ENCODE peak calls at places on chromosomes 6 and 20, in five cellular contexts. One of them, this sample, is unnamed.

GRCh38 chr20:53751394-53752368 is 158.0 kb upstream of the ZNF217 start:
- DNase-seq in pancreas: no peak
- DNase-seq in breast epithelium: no peak
- DNase-seq in MM.1S: peak; percentile 72
- DNase-seq in colonic mucosa: no peak
- DNase-seq in this sample: no peak

GRCh38 chr20:62588458-62589149 is 53.7 kb upstream of the SLCO4A1 start:
- DNase-seq in breast epithelium: no peak
- DNase-seq in colonic mucosa: no peak
- DNase-seq in MM.1S: no peak
- DNase-seq in pancreas: no peak
- DNase-seq in this sample: no peak

GRCh38 chr20:38706482-38706881 is 17.8 kb upstream of the SLC32A1 start:
- DNase-seq in breast epithelium: no peak
- DNase-seq in pancreas: no peak
- DNase-seq in colonic mucosa: no peak
- DNase-seq in MM.1S: no peak
- DNase-seq in this sample: no peak

GRCh38 chr6:29850011-29850553 is 22.5 kb downstream of the HLA-G start:
- DNase-seq in pancreas: no peak
- DNase-seq in colonic mucosa: no peak
- DNase-seq in MM.1S: no peak
- DNase-seq in breast epithelium: no peak
- DNase-seq in this sample: no peak

GRCh38 chr6:20188630-20189075 is 23.6 kb downstream of the MBOAT1 start:
- DNase-seq in MM.1S: no peak
- DNase-seq in colonic mucosa: no peak
- DNase-seq in pancreas: no peak
- DNase-seq in breast epithelium: no peak
- DNase-seq in this sample: no peak

GRCh38 chr20:53154540-53154939 is 182.4 kb downstream of the TSHZ2 start:
- DNase-seq in colonic mucosa: no peak
- DNase-seq in MM.1S: no peak
- DNase-seq in breast epithelium: no peak
- DNase-seq in pancreas: no peak
- DNase-seq in this sample: no peak

GRCh38 chr6:52575490-52575868 is 1.4 kb downstream of the TRAM2 start:
- DNase-seq in MM.1S: no peak
- DNase-seq in colonic mucosa: no peak
- DNase-seq in breast epithelium: no peak
- DNase-seq in pancreas: no peak
- DNase-seq in this sample: no peak

GRCh38 chr6:53244958-53245357 is 96.3 kb upstream of the GCM1 start:
- DNase-seq in pancreas: no peak
- DNase-seq in colonic mucosa: no peak
- DNase-seq in MM.1S: peak; percentile 58
- DNase-seq in breast epithelium: no peak
- DNase-seq in this sample: peak; percentile 29

GRCh38 chr6:17299222-17299621 is 18.1 kb downstream of the RBM24 start:
- DNase-seq in pancreas: no peak
- DNase-seq in breast epithelium: no peak
- DNase-seq in MM.1S: no peak
- DNase-seq in colonic mucosa: no peak
- DNase-seq in this sample: no peak

GRCh38 chr6:73262701-73263569 is at the start of gene KHDC1:
- DNase-seq in colonic mucosa: peak; percentile 25
- DNase-seq in breast epithelium: no peak
- DNase-seq in pancreas: peak; percentile 23
- DNase-seq in MM.1S: peak; percentile 42
- DNase-seq in this sample: peak; percentile 89

GRCh38 chr6:146149770-146150169 is 120.9 kb downstream of the GRM1 start:
- DNase-seq in pancreas: no peak
- DNase-seq in colonic mucosa: no peak
- DNase-seq in MM.1S: no peak
- DNase-seq in breast epithelium: no peak
- DNase-seq in this sample: no peak

GRCh38 chr6:106077170-106077569 is 9.0 kb upstream of the PRDM1 start:
- DNase-seq in breast epithelium: no peak
- DNase-seq in colonic mucosa: no peak
- DNase-seq in pancreas: no peak
- DNase-seq in MM.1S: no peak
- DNase-seq in this sample: no peak

GRCh38 chr20:38878798-38879197 is 47.4 kb upstream of the FAM83D start:
- DNase-seq in MM.1S: no peak
- DNase-seq in breast epithelium: no peak
- DNase-seq in pancreas: no peak
- DNase-seq in colonic mucosa: no peak
- DNase-seq in this sample: no peak

GRCh38 chr20:33901132-33901523 is 90.0 kb downstream of the CHMP4B start:
- DNase-seq in pancreas: peak; percentile 33
- DNase-seq in MM.1S: no peak
- DNase-seq in colonic mucosa: no peak
- DNase-seq in breast epithelium: no peak
- DNase-seq in this sample: no peak

GRCh38 chr6:93447874-93448273 is 28.5 kb upstream of the EPHA7 start:
- DNase-seq in breast epithelium: no peak
- DNase-seq in pancreas: no peak
- DNase-seq in colonic mucosa: no peak
- DNase-seq in MM.1S: no peak
- DNase-seq in this sample: no peak

GRCh38 chr6:108562503-108562993 is 1.8 kb downstream of the FOXO3 start:
- DNase-seq in MM.1S: peak; percentile 84
- DNase-seq in colonic mucosa: peak; percentile 84
- DNase-seq in pancreas: peak; percentile 77
- DNase-seq in breast epithelium: no peak
- DNase-seq in this sample: no peak

GRCh38 chr6:108561742-108562502 is 1.2 kb downstream of the FOXO3 start:
- DNase-seq in MM.1S: no peak
- DNase-seq in pancreas: peak; percentile 44
- DNase-seq in breast epithelium: no peak
- DNase-seq in colonic mucosa: peak; percentile 47
- DNase-seq in this sample: no peak

GRCh38 chr6:108559884-108560462 is 744 bp upstream of the FOXO3 start:
- DNase-seq in colonic mucosa: peak; percentile 62
- DNase-seq in pancreas: peak; percentile 66
- DNase-seq in breast epithelium: peak; percentile 78
- DNase-seq in MM.1S: peak; percentile 65
- DNase-seq in this sample: no peak

GRCh38 chr6:108559097-108559883 is 1.4 kb upstream of the FOXO3 start:
- DNase-seq in pancreas: peak; percentile 92
- DNase-seq in MM.1S: peak; percentile 88
- DNase-seq in colonic mucosa: peak; percentile 93
- DNase-seq in breast epithelium: peak; percentile 89
- DNase-seq in this sample: peak; percentile 84

DNA sequence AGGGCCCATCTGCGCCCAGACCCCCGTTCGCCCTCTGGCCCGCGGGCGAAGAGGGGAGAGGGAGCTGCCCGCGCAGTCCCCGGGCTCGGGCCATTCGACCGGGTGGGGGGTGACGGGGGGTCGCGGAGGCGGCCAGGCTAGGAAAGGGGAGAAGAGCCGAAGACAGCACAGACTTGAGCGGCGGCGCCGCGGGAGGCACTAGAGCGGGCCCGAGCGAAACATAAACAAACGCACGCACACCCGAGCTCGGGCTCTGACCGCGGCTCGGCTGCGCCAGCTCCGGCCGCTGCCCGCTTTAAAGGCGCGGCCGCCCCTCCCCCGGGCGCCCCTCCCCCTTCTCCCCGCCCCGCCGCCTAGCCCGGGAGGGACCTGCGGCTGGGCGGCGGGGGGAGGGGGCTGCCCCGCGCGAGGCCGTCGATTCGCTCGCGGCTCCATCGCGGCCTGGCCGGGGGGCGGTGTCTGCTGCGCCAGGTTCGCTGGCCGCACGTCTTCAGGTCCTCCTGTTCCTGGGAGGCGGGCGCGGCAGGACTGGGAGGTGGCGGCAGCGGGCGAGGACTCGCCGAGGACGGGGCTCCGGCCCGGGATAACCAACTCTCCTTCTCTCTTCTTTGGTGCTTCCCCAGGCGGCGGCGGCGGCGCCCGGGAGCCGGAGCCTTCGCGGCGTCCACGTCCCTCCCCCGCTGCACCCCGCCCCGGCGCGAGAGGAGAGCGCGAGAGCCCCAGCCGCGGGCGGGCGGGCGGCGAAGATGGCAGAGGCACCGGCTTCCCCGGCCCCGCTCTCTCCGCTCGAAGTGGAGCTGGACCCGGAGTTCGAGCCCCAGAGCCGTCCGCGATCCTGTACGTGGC is at the start of gene FOXO3:
- DNase-seq in pancreas: peak; percentile 94
- DNase-seq in colonic mucosa: peak; percentile 94
- DNase-seq in breast epithelium: peak; percentile 89
- DNase-seq in MM.1S: peak; percentile 93
- DNase-seq in this sample: peak; percentile 74
- TF ChIP-seq CTCF in pancreas: no peak
- TF ChIP-seq CTCF in colonic mucosa: no peak
- TF ChIP-seq CTCF in breast epithelium: no peak
- TF ChIP-seq CTCF in MM.1S: no peak
- TF ChIP-seq CTCF in this sample: no peak

GRCh38 chr6:132401941-132402275 is 633 bp upstream of the MOXD1 start:
- DNase-seq in colonic mucosa: no peak
- DNase-seq in pancreas: no peak
- DNase-seq in breast epithelium: no peak
- DNase-seq in MM.1S: no peak
- DNase-seq in this sample: no peak

GRCh38 chr6:132401120-132401940 is at the start of gene MOXD1:
- DNase-seq in MM.1S: peak; percentile 43
- DNase-seq in colonic mucosa: peak; percentile 32
- DNase-seq in pancreas: peak; percentile 23
- DNase-seq in breast epithelium: no peak
- DNase-seq in this sample: peak; percentile 76

GRCh38 chr6:132404330-132404729 is 3.1 kb upstream of the MOXD1 start:
- DNase-seq in breast epithelium: no peak
- DNase-seq in MM.1S: no peak
- DNase-seq in pancreas: no peak
- DNase-seq in colonic mucosa: no peak
- DNase-seq in this sample: no peak

GRCh38 chr6:132405143-132405915 is 4.1 kb upstream of the MOXD1 start:
- DNase-seq in breast epithelium: no peak
- DNase-seq in MM.1S: peak; percentile 45
- DNase-seq in colonic mucosa: no peak
- DNase-seq in pancreas: no peak
- DNase-seq in this sample: peak; percentile 63

GRCh38 chr6:132404736-132405135 is 3.5 kb upstream of the MOXD1 start:
- DNase-seq in breast epithelium: no peak
- DNase-seq in MM.1S: no peak
- DNase-seq in colonic mucosa: no peak
- DNase-seq in pancreas: no peak
- DNase-seq in this sample: no peak
- TF ChIP-seq CTCF in breast epithelium: no peak
- TF ChIP-seq CTCF in MM.1S: no peak
- TF ChIP-seq CTCF in colonic mucosa: no peak
- TF ChIP-seq CTCF in pancreas: no peak
- TF ChIP-seq CTCF in this sample: no peak

DNA sequence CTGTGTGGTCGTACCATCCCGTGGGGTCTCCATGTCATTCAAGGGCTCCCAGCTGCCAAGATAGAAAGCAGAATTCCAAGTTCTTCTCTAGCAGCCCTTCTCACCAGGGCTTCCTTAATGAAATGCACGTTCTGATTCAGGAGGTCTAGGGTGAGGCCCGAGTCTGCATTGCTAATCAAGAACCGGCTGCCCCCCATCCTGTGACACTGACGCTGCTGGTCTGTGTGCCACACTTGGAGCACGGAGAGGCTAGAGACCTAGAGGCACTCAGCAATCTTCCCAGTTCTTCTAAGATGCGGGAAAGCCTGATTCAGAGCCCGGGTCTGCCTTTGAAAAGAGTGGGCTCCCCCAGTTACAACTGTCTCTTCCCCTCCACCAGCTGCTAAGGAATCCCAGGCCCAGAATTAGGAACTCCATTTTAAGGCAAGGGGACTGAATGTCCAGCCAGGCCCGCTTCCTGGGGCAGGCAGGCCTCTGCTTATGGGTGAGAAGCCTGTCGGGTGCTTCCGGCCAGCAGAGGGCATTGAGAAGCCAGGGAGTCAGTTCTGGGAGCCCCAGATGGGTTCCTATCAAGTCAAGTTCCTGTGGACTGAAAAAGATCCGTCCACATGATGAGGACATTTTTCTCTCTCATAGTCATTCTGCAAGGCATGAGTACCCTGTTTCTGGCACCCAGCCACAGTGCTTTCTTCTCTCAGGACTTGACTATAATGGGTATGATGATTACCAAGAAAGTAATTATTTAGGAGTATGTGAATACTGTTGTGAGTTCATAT is 69.8 kb upstream of the RIN2 start:
- DNase-seq in MM.1S: peak; percentile 37
- DNase-seq in colonic mucosa: peak; percentile 82
- DNase-seq in breast epithelium: peak; percentile 72
- DNase-seq in pancreas: peak; percentile 44
- DNase-seq in this sample: no peak
- TF ChIP-seq CTCF in MM.1S: peak; percentile 57
- TF ChIP-seq CTCF in colonic mucosa: peak; percentile 65
- TF ChIP-seq CTCF in breast epithelium: no peak
- TF ChIP-seq CTCF in pancreas: peak; percentile 45
- TF ChIP-seq CTCF in this sample: no peak

DNA sequence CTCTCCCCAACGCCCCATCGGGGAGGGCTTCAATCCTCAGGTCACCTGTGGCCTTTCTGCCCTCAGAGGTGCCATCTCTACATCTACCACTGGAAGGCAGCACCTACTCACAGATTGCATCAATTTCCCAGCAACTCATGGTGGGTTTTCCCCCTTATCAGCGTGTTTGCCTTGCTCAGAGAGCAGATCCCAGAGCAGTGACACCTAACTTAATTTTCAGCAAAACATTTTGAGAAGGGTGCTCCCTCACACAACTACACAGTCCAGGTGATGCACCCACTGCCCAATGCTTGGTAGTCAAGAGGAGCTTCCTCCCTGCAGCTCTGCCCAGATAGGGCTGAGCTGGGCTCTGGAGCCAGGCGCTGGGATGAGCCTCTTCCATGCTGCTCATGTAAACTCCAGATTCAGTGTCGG is 48.2 kb downstream of the PLG start:
- DNase-seq in pancreas: no peak
- DNase-seq in MM.1S: no peak
- DNase-seq in colonic mucosa: no peak
- DNase-seq in breast epithelium: no peak
- DNase-seq in this sample: peak; percentile 39
- TF ChIP-seq CTCF in pancreas: no peak
- TF ChIP-seq CTCF in MM.1S: peak; percentile 62
- TF ChIP-seq CTCF in colonic mucosa: no peak
- TF ChIP-seq CTCF in breast epithelium: no peak
- TF ChIP-seq CTCF in this sample: peak; percentile 12

GRCh38 chr20:55057779-55058415 is 582.5 kb downstream of the DOK5 start:
- DNase-seq in breast epithelium: no peak
- DNase-seq in colonic mucosa: no peak
- DNase-seq in MM.1S: peak; percentile 20
- DNase-seq in pancreas: no peak
- DNase-seq in this sample: no peak
- TF ChIP-seq CTCF in breast epithelium: no peak
- TF ChIP-seq CTCF in colonic mucosa: peak; percentile 37
- TF ChIP-seq CTCF in MM.1S: peak; percentile 63
- TF ChIP-seq CTCF in pancreas: no peak
- TF ChIP-seq CTCF in this sample: no peak

GRCh38 chr6:169250660-169251059 is 3.0 kb downstream of the THBS2 start:
- DNase-seq in colonic mucosa: no peak
- DNase-seq in breast epithelium: no peak
- DNase-seq in MM.1S: no peak
- DNase-seq in pancreas: no peak
- DNase-seq in this sample: no peak
- TF ChIP-seq CTCF in colonic mucosa: no peak
- TF ChIP-seq CTCF in breast epithelium: no peak
- TF ChIP-seq CTCF in MM.1S: no peak
- TF ChIP-seq CTCF in pancreas: no peak
- TF ChIP-seq CTCF in this sample: no peak

GRCh38 chr20:41192575-41192974 is 55.2 kb downstream of the PLCG1 start:
- DNase-seq in pancreas: no peak
- DNase-seq in colonic mucosa: no peak
- DNase-seq in breast epithelium: no peak
- DNase-seq in MM.1S: no peak
- DNase-seq in this sample: no peak
- TF ChIP-seq CTCF in pancreas: no peak
- TF ChIP-seq CTCF in colonic mucosa: no peak
- TF ChIP-seq CTCF in breast epithelium: no peak
- TF ChIP-seq CTCF in MM.1S: no peak
- TF ChIP-seq CTCF in this sample: no peak

This sample was measured in GM20000.